ENCODE peak calls at places on chromosome 6, in eight cellular contexts. Q, D, G, Z, T, M, R and S are unnamed samples.

GRCh38 chr6:27149140-27149539 is 98.4 kb upstream of the PRSS16 start:
- DNase-seq in Q (no peak), D (no peak), G (no peak), Z (no peak), T (no peak), M (no peak), R (no peak), S (no peak)

GRCh38 chr6:27541212-27541931 is 68.5 kb upstream of the ZNF184 start:
- DNase-seq in Q (no peak), D (no peak), G (no peak), Z (no peak), T (no peak), M (no peak), R (peak; percentile 19), S (no peak)

GRCh38 chr6:57021086-57021720 is 25.3 kb upstream of the KIAA1586 start:
- DNase-seq in Q (peak; percentile 69), D (no peak), G (no peak), Z (no peak), T (peak; percentile 65), M (no peak), R (peak; percentile 53), S (no peak)

GRCh38 chr6:37092851-37093727 is 76.9 kb upstream of the PIM1 start:
- DNase-seq in Q (no peak), D (no peak), G (no peak), Z (no peak), T (peak; percentile 30), M (no peak), R (peak; percentile 64), S (peak; percentile 64)

GRCh38 chr6:68730291-68731054 is 95.4 kb downstream of the ADGRB3 start:
- DNase-seq in Q (no peak), D (no peak), G (no peak), Z (no peak), T (no peak), M (no peak), R (no peak), S (no peak)

GRCh38 chr6:1322725-1323219 is 10.9 kb downstream of the FOXQ1 start:
- DNase-seq in Q (peak; percentile 56), D (no peak), G (no peak), Z (no peak), T (peak; percentile 38), M (no peak), R (peak; percentile 35), S (no peak)

GRCh38 chr6:28543671-28544131 is 18.0 kb downstream of the GPX5 start:
- DNase-seq in Q (peak; percentile 40), D (no peak), G (no peak), Z (no peak), T (peak; percentile 36), M (peak; percentile 63), R (no peak), S (no peak)

GRCh38 chr6:131519670-131520436 is 53.2 kb upstream of the ARG1 start:
- DNase-seq in Q (peak; percentile 61), D (no peak), G (no peak), Z (no peak), T (peak; percentile 68), M (peak; percentile 47), R (peak; percentile 38), S (no peak)

GRCh38 chr6:72703093-72703492 is 81.2 kb downstream of the KCNQ5 start:
- DNase-seq in Q (no peak), D (no peak), G (no peak), Z (no peak), T (no peak), M (no peak), R (no peak), S (no peak)

GRCh38 chr6:47551670-47552069 is 74.1 kb downstream of the CD2AP start:
- DNase-seq in Q (no peak), D (no peak), G (no peak), Z (no peak), T (no peak), M (no peak), R (no peak), S (no peak)

GRCh38 chr6:45679631-45680030 is 301.9 kb upstream of the SUPT3H start:
- DNase-seq in Q (no peak), D (no peak), G (no peak), Z (no peak), T (no peak), M (no peak), R (no peak), S (no peak)

GRCh38 chr6:166595061-166595780 is 8.7 kb upstream of the RAMACL start:
- DNase-seq in Q (peak; percentile 90), D (no peak), G (no peak), Z (no peak), T (peak; percentile 92), M (no peak), R (peak; percentile 94), S (no peak)

GRCh38 chr6:71979911-71980310 is 93.6 kb downstream of the RIMS1 start:
- DNase-seq in Q (no peak), D (no peak), G (no peak), Z (no peak), T (peak; percentile 65), M (no peak), R (no peak), S (no peak)

GRCh38 chr6:166567813-166568212 is 18.7 kb downstream of the RAMACL start:
- DNase-seq in Q (no peak), D (no peak), G (no peak), Z (no peak), T (no peak), M (no peak), R (no peak), S (no peak)

GRCh38 chr6:100946021-100946540 is 65.0 kb upstream of the ASCC3 start:
- DNase-seq in Q (no peak), D (no peak), G (no peak), Z (no peak), T (no peak), M (no peak), R (no peak), S (no peak)

GRCh38 chr6:100948381-100949133 is 67.4 kb upstream of the ASCC3 start:
- DNase-seq in Q (peak; percentile 52), D (no peak), G (no peak), Z (no peak), T (no peak), M (no peak), R (no peak), S (no peak)

GRCh38 chr6:100946711-100947110 is 65.6 kb upstream of the ASCC3 start:
- DNase-seq in Q (no peak), D (no peak), G (no peak), Z (no peak), T (no peak), M (no peak), R (no peak), S (no peak)

GRCh38 chr6:100944644-100945043 is 63.5 kb upstream of the ASCC3 start:
- DNase-seq in Q (no peak), D (no peak), G (no peak), Z (no peak), T (no peak), M (no peak), R (no peak), S (no peak)
- H3K27ac ChIP-seq in Q (no peak overlapping the region), D (no peak overlapping the region), G (no peak overlapping the region), Z (no peak overlapping the region), T (no peak overlapping the region), M (no peak overlapping the region), R (no peak overlapping the region), S (no peak overlapping the region)

DNA sequence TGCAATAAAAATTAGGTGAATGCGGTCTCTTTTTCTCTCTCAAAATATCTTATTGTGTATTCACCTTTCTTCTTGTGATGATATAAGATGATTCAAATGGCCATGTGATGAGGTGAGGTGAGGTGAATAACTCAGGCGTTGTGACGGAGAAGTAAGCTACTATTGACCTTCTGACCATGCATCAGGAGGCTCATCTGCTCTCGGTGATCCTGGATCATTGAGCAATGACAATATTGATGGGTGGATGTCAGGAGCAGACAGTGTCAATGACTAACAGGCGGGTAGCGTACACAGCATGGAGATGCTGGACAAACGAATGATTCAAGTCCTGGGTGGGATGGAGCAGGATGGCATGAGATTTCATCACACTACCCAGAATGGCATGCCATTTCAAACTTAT is 119.7 kb downstream of the PXDC1 start:
- DNase-seq in Q (no peak), D (no peak), G (no peak), Z (no peak), T (no peak), M (no peak), R (no peak), S (no peak)
- H3K4me1 ChIP-seq in Q (no peaks in the 10 kb centered on the region), D (no peaks in the 10 kb centered on the region), G (no peaks in the 10 kb centered on the region), Z (peaks cover 5% of the 10 kb centered on the region), T (no peaks in the 10 kb centered on the region), M (no peaks in the 10 kb centered on the region), R (no peaks in the 10 kb centered on the region), S (no peaks in the 10 kb centered on the region)

GRCh38 chr6:149031545-149032317 is 284.9 kb downstream of the UST start:
- DNase-seq in Q (peak; percentile 92), D (no peak), G (no peak), Z (no peak), T (peak; percentile 88), M (no peak), R (peak; percentile 96), S (peak; percentile 58)

GRCh38 chr6:149035806-149036205 is 281.7 kb upstream of the TAB2 start:
- DNase-seq in Q (no peak), D (no peak), G (no peak), Z (no peak), T (no peak), M (no peak), R (no peak), S (no peak)

GRCh38 chr6:149032318-149032598 is 285.3 kb upstream of the TAB2 start:
- DNase-seq in Q (no peak), D (no peak), G (no peak), Z (no peak), T (no peak), M (no peak), R (no peak), S (no peak)

GRCh38 chr6:149032599-149033405 is 284.7 kb upstream of the TAB2 start:
- DNase-seq in Q (peak; percentile 94), D (no peak), G (no peak), Z (no peak), T (peak; percentile 93), M (no peak), R (peak; percentile 94), S (no peak)

DNA sequence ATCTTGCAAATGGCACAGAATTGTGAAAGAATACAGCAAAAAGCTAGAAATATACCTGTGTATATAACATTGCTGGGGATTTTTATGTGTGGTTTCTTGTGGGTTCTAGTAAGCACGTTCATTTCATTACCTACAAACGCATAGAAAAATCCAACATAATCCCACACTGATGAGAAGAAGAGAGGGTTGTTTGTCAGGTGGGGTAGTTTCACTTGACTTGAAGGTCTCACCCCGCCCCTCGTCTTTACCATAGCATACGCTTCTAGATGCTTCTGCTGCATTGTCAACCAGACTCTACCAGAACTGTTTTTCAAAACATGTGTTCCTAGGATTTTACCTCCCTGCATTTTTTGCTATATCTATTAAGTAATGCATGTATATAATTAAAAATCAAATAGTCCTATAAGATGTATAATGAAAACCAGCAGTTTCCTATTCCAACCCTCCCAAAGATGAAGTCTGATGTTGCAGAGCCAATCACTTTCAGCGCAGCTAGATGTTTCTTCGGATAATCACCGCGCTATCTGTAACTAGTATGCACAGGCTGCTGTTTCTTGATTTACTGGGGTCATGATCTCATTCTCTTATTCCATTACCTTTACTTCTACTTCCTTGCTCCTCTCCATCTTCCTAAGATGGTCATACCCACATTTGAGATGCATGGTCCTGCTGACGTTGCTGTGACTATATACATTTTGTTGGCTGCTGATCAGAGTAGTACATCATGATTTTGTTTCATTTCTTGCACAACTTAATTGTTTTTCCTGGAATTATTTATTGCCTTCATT is 283.9 kb upstream of the TAB2 start:
- DNase-seq in Q (no peak), D (no peak), G (no peak), Z (no peak), T (no peak), M (no peak), R (no peak), S (no peak)
- H3K27ac ChIP-seq in Q (no peak overlapping the region), D (no peak overlapping the region), G (no peak overlapping the region), Z (no peak overlapping the region), T (peak overlapping the region; percentile 96), M (no peak overlapping the region), R (no peak overlapping the region), S (no peak overlapping the region)

GRCh38 chr6:157767757-157768156 is 55.3 kb upstream of the SNX9 start:
- DNase-seq in Q (no peak), D (no peak), G (no peak), Z (no peak), T (no peak), M (no peak), R (no peak), S (no peak)
- H3K4me1 ChIP-seq in Q (no peaks in the 10 kb centered on the region), D (peaks cover 21% of the 10 kb centered on the region), G (no peaks in the 10 kb centered on the region), Z (peaks cover 31% of the 10 kb centered on the region), T (peaks cover 54% of the 10 kb centered on the region), M (peaks cover 3% of the 10 kb centered on the region), R (peaks cover 20% of the 10 kb centered on the region), S (no peaks in the 10 kb centered on the region)